ENCODE peak calls at places on chromosomes 12 and 14, in four cellular contexts. I is PC-3, M is stomach, Y is psoas muscle. C is an unnamed sample.
A peak's percentile ranks its signal among the peaks of the same experiment; 100 is the strongest.

GRCh38 chr14:25411933-25412757 is 362.2 kb upstream of the STXBP6 start:
- DNase-seq in I (peak; percentile 7), M (no peak), Y (no peak), C (no peak)

GRCh38 chr12:53515291-53515680 is 8.0 kb upstream of the NPFF start:
- DNase-seq in I (no peak), M (no peak), Y (no peak), C (no peak)

GRCh38 chr12:6250343-6250742 is 50.1 kb downstream of the CD9 start:
- DNase-seq in I (no peak), M (no peak), Y (no peak), C (no peak)

GRCh38 chr14:51073751-51074150 is 21.2 kb downstream of the TRIM9 start:
- DNase-seq in I (no peak), M (no peak), Y (no peak), C (no peak)

GRCh38 chr12:96034631-96035282 is 630 bp downstream of the LTA4H start:
- DNase-seq in I (peak; percentile 41), M (no peak), Y (no peak), C (peak; percentile 29)

GRCh38 chr12:25926536-25926935 is 31.9 kb upstream of the RASSF8 start:
- DNase-seq in I (peak; percentile 62), M (no peak), Y (no peak), C (no peak)

GRCh38 chr12:54394281-54394719 is 9.8 kb upstream of the ZNF385A start:
- DNase-seq in I (peak; percentile 88), M (peak; percentile 56), Y (no peak), C (peak; percentile 68)

GRCh38 chr14:68040633-68041369 is 221.2 kb downstream of the RAD51B start:
- DNase-seq in I (no peak), M (no peak), Y (no peak), C (no peak)

GRCh38 chr14:91029451-91030217 is 30.8 kb downstream of the RPS6KA5 start:
- DNase-seq in I (no peak), M (no peak), Y (no peak), C (no peak)

GRCh38 chr12:48556631-48557030 is 13.2 kb downstream of the LALBA start:
- DNase-seq in I (no peak), M (no peak), Y (no peak), C (no peak)

GRCh38 chr14:88463318-88463717 is 77.9 kb downstream of the SPATA7 start:
- DNase-seq in I (peak; percentile 64), M (no peak), Y (no peak), C (no peak)
- TF ChIP-seq CTCF in I (peak; percentile 68), M (no peak), Y (no peak), C (peak; percentile 51)

GRCh38 chr14:100078216-100078780 is 13.1 kb downstream of the EVL start:
- DNase-seq in I (no peak), M (no peak), Y (no peak), C (no peak)
- H3K4me1 ChIP-seq in I (peaks cover 10% of the 10 kb centered on the region), M (peaks cover 30% of the 10 kb centered on the region), Y (no peaks in the 10 kb centered on the region), C (peaks cover 2% of the 10 kb centered on the region)

GRCh38 chr14:47665337-47666134 is 9.9 kb downstream of the MDGA2 start:
- DNase-seq in I (no peak), M (no peak), Y (no peak), C (no peak)
- TF ChIP-seq CTCF in I (no peak), M (no peak), Y (no peak), C (no peak)

DNA sequence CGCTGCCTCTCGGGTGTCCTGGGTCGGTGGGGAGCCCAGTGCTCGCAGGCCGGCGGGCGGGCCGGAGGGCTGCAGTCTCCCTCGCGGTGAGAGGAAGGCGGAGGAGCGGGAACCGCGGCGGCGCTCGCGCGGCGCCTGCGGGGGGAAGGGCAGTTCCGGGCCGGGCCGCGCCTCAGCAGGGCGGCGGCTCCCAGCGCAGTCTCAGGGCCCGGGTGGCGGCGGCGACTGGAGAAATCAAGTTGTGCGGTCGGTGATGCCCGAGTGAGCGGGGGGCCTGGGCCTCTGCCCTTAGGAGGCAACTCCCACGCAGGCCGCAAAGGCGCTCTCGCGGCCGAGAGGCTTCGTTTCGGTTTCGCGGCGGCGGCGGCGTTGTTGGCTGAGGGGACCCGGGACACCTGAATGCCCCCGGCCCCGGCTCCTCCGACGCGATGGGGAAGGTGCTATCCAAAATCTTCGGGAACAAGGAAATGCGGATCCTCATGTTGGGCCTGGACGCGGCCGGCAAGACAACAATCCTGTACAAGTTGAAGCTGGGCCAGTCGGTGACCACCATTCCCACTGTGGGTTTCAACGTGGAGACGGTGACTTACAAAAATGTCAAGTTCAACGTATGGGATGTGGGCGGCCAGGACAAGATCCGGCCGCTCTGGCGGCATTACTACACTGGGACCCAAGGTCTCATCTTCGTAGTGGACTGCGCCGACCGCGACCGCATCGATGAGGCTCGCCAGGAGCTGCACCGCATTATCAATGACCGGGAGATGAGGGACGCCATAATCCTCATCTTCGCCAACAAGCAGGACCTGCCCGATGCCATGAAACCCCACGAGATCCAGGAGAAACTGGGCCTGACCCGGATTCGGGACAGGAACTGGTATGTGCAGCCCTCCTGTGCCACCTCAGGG is 679 bp downstream of the ARF6 start:
- DNase-seq in I (peak; percentile 36), M (peak; percentile 67), Y (peak; percentile 67), C (no peak)
- H3K4me1 ChIP-seq in I (peaks cover 30% of the 10 kb centered on the region), M (peaks cover 31% of the 10 kb centered on the region), Y (peaks cover 43% of the 10 kb centered on the region), C (peaks cover 28% of the 10 kb centered on the region)

GRCh38 chr14:102507891-102508312 is 1.7 kb downstream of the ANKRD9 start:
- DNase-seq in I (no peak), M (no peak), Y (no peak), C (no peak)
- TF ChIP-seq CTCF in I (peak; percentile 45), M (no peak), Y (no peak), C (peak; percentile 48)

DNA sequence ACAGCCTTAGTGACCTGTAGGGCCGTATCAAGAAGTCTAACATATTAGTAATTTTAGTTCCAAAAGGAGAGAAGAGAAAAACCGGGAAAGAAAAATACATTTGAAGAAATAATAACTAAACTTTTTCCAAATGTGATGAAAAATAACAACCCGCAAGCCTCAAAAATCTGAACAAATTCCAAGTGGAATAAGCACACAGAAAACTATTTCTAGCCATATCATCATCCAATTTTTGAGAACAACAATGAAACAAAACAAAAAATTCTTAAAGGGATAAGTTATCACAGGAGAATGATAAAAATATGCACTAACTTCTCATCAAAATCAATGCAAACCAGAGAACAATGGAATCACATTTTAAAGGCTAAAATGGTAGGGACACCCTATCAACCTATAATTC is 198.1 kb upstream of the PLXNC1 start:
- DNase-seq in I (no peak), M (no peak), Y (no peak), C (no peak)
- H3K4me1 ChIP-seq in I (peaks cover 7% of the 10 kb centered on the region), M (no peaks in the 10 kb centered on the region), Y (no peaks in the 10 kb centered on the region), C (peaks cover 8% of the 10 kb centered on the region)

GRCh38 chr14:37343307-37344094 is 145.8 kb downstream of the MIPOL1 start:
- DNase-seq in I (no peak), M (no peak), Y (no peak), C (no peak)

DNA sequence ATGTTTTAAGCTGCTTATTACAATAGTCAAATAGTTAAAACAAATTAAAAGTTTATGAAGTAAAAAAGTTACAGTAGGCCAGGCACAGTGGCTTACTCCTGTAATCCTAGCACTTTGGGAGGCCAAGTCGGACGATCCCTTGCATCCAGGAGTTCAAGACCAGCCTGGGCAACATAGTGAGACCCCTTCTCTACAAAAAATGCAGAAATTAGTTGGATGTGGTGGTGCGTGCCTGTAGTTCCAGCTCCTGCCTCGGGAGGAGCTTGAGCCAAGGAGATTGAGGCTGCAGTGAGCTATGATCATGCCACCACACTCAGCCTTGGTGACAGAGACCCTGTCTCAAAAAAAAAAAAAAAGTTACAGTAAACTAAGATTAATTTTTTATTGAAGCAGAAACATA is 142.6 kb downstream of the MIPOL1 start:
- DNase-seq in I (peak; percentile 14), M (no peak), Y (no peak), C (no peak)
- TF ChIP-seq CTCF in I (peak; percentile 42), M (no peak), Y (no peak), C (peak; percentile 20)

DNA sequence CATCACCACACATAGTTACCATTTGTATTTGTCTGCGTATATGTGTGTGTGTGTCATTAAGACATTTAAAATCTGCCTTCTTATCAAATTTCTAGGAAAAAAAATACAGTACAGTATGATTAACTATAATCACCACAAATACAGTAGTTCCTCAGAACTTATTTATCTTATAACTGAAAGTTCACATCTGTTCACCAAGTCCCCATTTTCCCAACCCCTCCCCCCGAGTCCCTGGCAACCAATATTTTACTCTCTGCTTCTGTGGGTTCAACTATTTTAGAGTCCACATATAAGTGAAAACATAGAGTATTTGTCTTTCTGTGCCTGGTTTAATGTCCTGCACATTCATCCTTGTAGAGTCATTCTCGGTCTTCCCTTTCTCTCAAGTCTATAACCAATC is 12.3 kb downstream of the CAPS2 start:
- DNase-seq in I (no peak), M (no peak), Y (no peak), C (no peak)
- H3K4me1 ChIP-seq in I (peaks cover 6% of the 10 kb centered on the region), M (no peaks in the 10 kb centered on the region), Y (no peaks in the 10 kb centered on the region), C (no peaks in the 10 kb centered on the region)

GRCh38 chr14:97444248-97444647 is 647.1 kb downstream of the VRK1 start:
- DNase-seq in I (no peak), M (no peak), Y (no peak), C (no peak)

GRCh38 chr14:97443412-97443811 is 646.2 kb downstream of the VRK1 start:
- DNase-seq in I (no peak), M (no peak), Y (no peak), C (no peak)

GRCh38 chr14:97445367-97445766 is 648.2 kb downstream of the VRK1 start:
- DNase-seq in I (no peak), M (no peak), Y (no peak), C (no peak)

GRCh38 chr14:97442363-97442762 is 645.2 kb downstream of the VRK1 start:
- DNase-seq in I (no peak), M (no peak), Y (no peak), C (no peak)

GRCh38 chr14:97446087-97446486 is 648.9 kb downstream of the VRK1 start:
- DNase-seq in I (no peak), M (no peak), Y (no peak), C (no peak)
- TF ChIP-seq CTCF in I (peak; percentile 14), M (no peak), Y (no peak), C (no peak)

GRCh38 chr14:59358105-59358504 is 107.1 kb downstream of the GPR135 start:
- DNase-seq in I (peak; percentile 99), M (no peak), Y (peak; percentile 38), C (peak; percentile 87)

GRCh38 chr14:59356783-59357182 is 108.4 kb downstream of the GPR135 start:
- DNase-seq in I (no peak), M (no peak), Y (no peak), C (no peak)

GRCh38 chr14:59359451-59360124 is 105.6 kb downstream of the GPR135 start:
- DNase-seq in I (peak; percentile 76), M (no peak), Y (no peak), C (no peak)

GRCh38 chr14:59360923-59361794 is 104.0 kb downstream of the GPR135 start:
- DNase-seq in I (peak; percentile 100), M (peak; percentile 59), Y (peak; percentile 44), C (peak; percentile 90)

GRCh38 chr14:59358774-59359173 is 106.4 kb downstream of the GPR135 start:
- DNase-seq in I (peak; percentile 43), M (no peak), Y (no peak), C (no peak)
- H3K4me1 ChIP-seq in I (peaks cover 81% of the 10 kb centered on the region), M (peaks cover 16% of the 10 kb centered on the region), Y (peaks cover 42% of the 10 kb centered on the region), C (peaks cover 64% of the 10 kb centered on the region)